ENCODE peak calls at places on chromosome 2, in six cellular contexts. One of them, this sample, is unnamed.

GRCh38 chr2:54285451-54285850 is 29.4 kb upstream of the TSPYL6 start:
- DNase-seq in MCF 10A: no peak
- DNase-seq in nucleus accumbens: no peak
- DNase-seq in activated T-helper 1 cell treated with Interleukin-2 at 50 U/mL for 16 hours: no peak
- DNase-seq in dermis blood vessel endothelial cell: no peak
- DNase-seq in posterior vena cava: no peak
- DNase-seq in this sample: no peak

GRCh38 chr2:224328798-224329197 is 73.1 kb downstream of the FAM124B start:
- DNase-seq in MCF 10A: no peak
- DNase-seq in activated T-helper 1 cell treated with Interleukin-2 at 50 U/mL for 16 hours: no peak
- DNase-seq in posterior vena cava: no peak
- DNase-seq in nucleus accumbens: no peak
- DNase-seq in dermis blood vessel endothelial cell: no peak
- DNase-seq in this sample: no peak

GRCh38 chr2:111689899-111690298 is 194.1 kb downstream of the ANAPC1 start:
- DNase-seq in dermis blood vessel endothelial cell: no peak
- DNase-seq in posterior vena cava: peak; percentile 50
- DNase-seq in nucleus accumbens: no peak
- DNase-seq in activated T-helper 1 cell treated with Interleukin-2 at 50 U/mL for 16 hours: no peak
- DNase-seq in MCF 10A: no peak
- DNase-seq in this sample: no peak

GRCh38 chr2:204228169-204228940 is 291.8 kb downstream of the ICOS start:
- DNase-seq in MCF 10A: no peak
- DNase-seq in dermis blood vessel endothelial cell: peak; percentile 45
- DNase-seq in nucleus accumbens: no peak
- DNase-seq in posterior vena cava: no peak
- DNase-seq in activated T-helper 1 cell treated with Interleukin-2 at 50 U/mL for 16 hours: no peak
- DNase-seq in this sample: no peak

GRCh38 chr2:44943693-44944101 is 2.2 kb downstream of the SIX3 start:
- DNase-seq in MCF 10A: no peak
- DNase-seq in posterior vena cava: peak; percentile 61
- DNase-seq in activated T-helper 1 cell treated with Interleukin-2 at 50 U/mL for 16 hours: no peak
- DNase-seq in dermis blood vessel endothelial cell: no peak
- DNase-seq in nucleus accumbens: no peak
- DNase-seq in this sample: no peak

GRCh38 chr2:62443886-62444285 is 62.1 kb downstream of the TMEM17 start:
- DNase-seq in nucleus accumbens: no peak
- DNase-seq in activated T-helper 1 cell treated with Interleukin-2 at 50 U/mL for 16 hours: no peak
- DNase-seq in MCF 10A: no peak
- DNase-seq in dermis blood vessel endothelial cell: peak; percentile 4
- DNase-seq in posterior vena cava: no peak
- DNase-seq in this sample: no peak

GRCh38 chr2:73239776-73240175 is 5.7 kb downstream of the CCT7 start:
- DNase-seq in nucleus accumbens: no peak
- DNase-seq in dermis blood vessel endothelial cell: peak; percentile 94
- DNase-seq in posterior vena cava: no peak
- DNase-seq in activated T-helper 1 cell treated with Interleukin-2 at 50 U/mL for 16 hours: no peak
- DNase-seq in MCF 10A: peak; percentile 57
- DNase-seq in this sample: no peak

GRCh38 chr2:223176970-223177369 is 125.0 kb downstream of the KCNE4 start:
- DNase-seq in MCF 10A: no peak
- DNase-seq in nucleus accumbens: no peak
- DNase-seq in activated T-helper 1 cell treated with Interleukin-2 at 50 U/mL for 16 hours: no peak
- DNase-seq in posterior vena cava: no peak
- DNase-seq in dermis blood vessel endothelial cell: no peak
- DNase-seq in this sample: no peak

GRCh38 chr2:106562826-106563594 is 75.8 kb downstream of the CD8B2 start:
- DNase-seq in nucleus accumbens: no peak
- DNase-seq in dermis blood vessel endothelial cell: no peak
- DNase-seq in MCF 10A: no peak
- DNase-seq in posterior vena cava: no peak
- DNase-seq in activated T-helper 1 cell treated with Interleukin-2 at 50 U/mL for 16 hours: no peak
- DNase-seq in this sample: peak; percentile 47

GRCh38 chr2:224579411-224579810 is 5.8 kb downstream of the CUL3 start:
- DNase-seq in nucleus accumbens: no peak
- DNase-seq in dermis blood vessel endothelial cell: peak; percentile 41
- DNase-seq in MCF 10A: peak; percentile 11
- DNase-seq in posterior vena cava: no peak
- DNase-seq in activated T-helper 1 cell treated with Interleukin-2 at 50 U/mL for 16 hours: no peak
- DNase-seq in this sample: no peak

GRCh38 chr2:221572821-221573429 is 821 bp upstream of the EPHA4 start:
- DNase-seq in MCF 10A: peak; percentile 52
- DNase-seq in activated T-helper 1 cell treated with Interleukin-2 at 50 U/mL for 16 hours: peak; percentile 3
- DNase-seq in dermis blood vessel endothelial cell: peak; percentile 53
- DNase-seq in posterior vena cava: no peak
- DNase-seq in nucleus accumbens: peak; percentile 69
- DNase-seq in this sample: no peak

GRCh38 chr2:107772380-107772779 is 54.3 kb upstream of the RGPD4 start:
- DNase-seq in posterior vena cava: no peak
- DNase-seq in nucleus accumbens: no peak
- DNase-seq in MCF 10A: no peak
- DNase-seq in dermis blood vessel endothelial cell: no peak
- DNase-seq in activated T-helper 1 cell treated with Interleukin-2 at 50 U/mL for 16 hours: no peak
- DNase-seq in this sample: no peak

GRCh38 chr2:189835855-189836558 is 51.8 kb downstream of the PMS1 start:
- DNase-seq in posterior vena cava: no peak
- DNase-seq in dermis blood vessel endothelial cell: no peak
- DNase-seq in MCF 10A: peak; percentile 17
- DNase-seq in nucleus accumbens: no peak
- DNase-seq in activated T-helper 1 cell treated with Interleukin-2 at 50 U/mL for 16 hours: no peak
- DNase-seq in this sample: no peak

GRCh38 chr2:154692927-154693326 is 5.6 kb upstream of the KCNJ3 start:
- DNase-seq in nucleus accumbens: no peak
- DNase-seq in posterior vena cava: no peak
- DNase-seq in dermis blood vessel endothelial cell: no peak
- DNase-seq in activated T-helper 1 cell treated with Interleukin-2 at 50 U/mL for 16 hours: no peak
- DNase-seq in MCF 10A: peak; percentile 63
- DNase-seq in this sample: no peak

GRCh38 chr2:231877533-231878456 is 48.4 kb downstream of the NPPC start:
- DNase-seq in MCF 10A: peak; percentile 68
- DNase-seq in dermis blood vessel endothelial cell: no peak
- DNase-seq in nucleus accumbens: no peak
- DNase-seq in posterior vena cava: no peak
- DNase-seq in activated T-helper 1 cell treated with Interleukin-2 at 50 U/mL for 16 hours: no peak
- DNase-seq in this sample: no peak

GRCh38 chr2:160109939-160110673 is 47.7 kb upstream of the PLA2R1 start:
- DNase-seq in activated T-helper 1 cell treated with Interleukin-2 at 50 U/mL for 16 hours: no peak
- DNase-seq in MCF 10A: peak; percentile 82
- DNase-seq in nucleus accumbens: peak; percentile 32
- DNase-seq in dermis blood vessel endothelial cell: peak; percentile 90
- DNase-seq in posterior vena cava: peak; percentile 82
- DNase-seq in this sample: peak; percentile 70

GRCh38 chr2:112839407-112840067 is 3.0 kb upstream of the IL1B start:
- DNase-seq in nucleus accumbens: no peak
- DNase-seq in activated T-helper 1 cell treated with Interleukin-2 at 50 U/mL for 16 hours: no peak
- DNase-seq in MCF 10A: peak; percentile 92
- DNase-seq in posterior vena cava: no peak
- DNase-seq in dermis blood vessel endothelial cell: no peak
- DNase-seq in this sample: no peak

GRCh38 chr2:36452279-36452678 is 96.7 kb downstream of the CRIM1 start:
- DNase-seq in nucleus accumbens: no peak
- DNase-seq in dermis blood vessel endothelial cell: no peak
- DNase-seq in activated T-helper 1 cell treated with Interleukin-2 at 50 U/mL for 16 hours: no peak
- DNase-seq in posterior vena cava: no peak
- DNase-seq in MCF 10A: no peak
- DNase-seq in this sample: no peak

GRCh38 chr2:43071629-43072550 is 154.5 kb downstream of the ZFP36L2 start:
- DNase-seq in activated T-helper 1 cell treated with Interleukin-2 at 50 U/mL for 16 hours: no peak
- DNase-seq in posterior vena cava: peak; percentile 90
- DNase-seq in MCF 10A: no peak
- DNase-seq in nucleus accumbens: no peak
- DNase-seq in dermis blood vessel endothelial cell: no peak
- DNase-seq in this sample: no peak

GRCh38 chr2:168343586-168343985 is 96.2 kb upstream of the STK39 start:
- DNase-seq in nucleus accumbens: no peak
- DNase-seq in posterior vena cava: no peak
- DNase-seq in activated T-helper 1 cell treated with Interleukin-2 at 50 U/mL for 16 hours: no peak
- DNase-seq in MCF 10A: peak; percentile 16
- DNase-seq in dermis blood vessel endothelial cell: no peak
- DNase-seq in this sample: no peak

GRCh38 chr2:225400060-225400511 is 576 bp downstream of the NYAP2 start:
- DNase-seq in MCF 10A: peak; percentile 56
- DNase-seq in posterior vena cava: peak; percentile 79
- DNase-seq in dermis blood vessel endothelial cell: peak; percentile 18
- DNase-seq in nucleus accumbens: peak; percentile 31
- DNase-seq in activated T-helper 1 cell treated with Interleukin-2 at 50 U/mL for 16 hours: no peak
- DNase-seq in this sample: peak; percentile 41

GRCh38 chr2:175871949-175872348 is 130.1 kb downstream of the LNPK start:
- DNase-seq in dermis blood vessel endothelial cell: no peak
- DNase-seq in activated T-helper 1 cell treated with Interleukin-2 at 50 U/mL for 16 hours: no peak
- DNase-seq in posterior vena cava: no peak
- DNase-seq in nucleus accumbens: no peak
- DNase-seq in MCF 10A: no peak
- DNase-seq in this sample: no peak

This sample was measured in glutamatergic neuron.